ENCODE peak calls at places on chromosomes 1 and 21, in eight cellular contexts. U, D, R, E, L, P, N and A are unnamed samples.

GRCh38 chr1:189563784-189564183 is 913.9 kb downstream of the BRINP3 start:
- DNase-seq in U (no peak), N (no peak), R (no peak), D (no peak), L (no peak), E (no peak), P (no peak), A (no peak)

GRCh38 chr1:112704908-112705627 is 1.9 kb downstream of the RHOC start:
- DNase-seq in D (peak; percentile 86), L (peak; percentile 99), E (peak; percentile 36), R (peak; percentile 90), N (no peak), P (peak; percentile 99), U (peak; percentile 100), A (peak; percentile 84)

GRCh38 chr1:182134257-182134656 is 72.7 kb upstream of the ZNF648 start:
- DNase-seq in R (no peak), E (no peak), N (no peak), P (no peak), L (no peak), D (no peak), U (no peak), A (no peak)

GRCh38 chr1:17671741-17672140 is 83.4 kb upstream of the ACTL8 start:
- DNase-seq in D (no peak), N (no peak), L (no peak), P (no peak), R (no peak), E (no peak), U (peak; percentile 29), A (no peak)

GRCh38 chr1:6660415-6661049 is 35.9 kb downstream of the THAP3 start:
- DNase-seq in N (no peak), L (no peak), E (no peak), U (peak; percentile 63), D (no peak), P (no peak), R (no peak), A (no peak)

GRCh38 chr1:179976970-179977651 is 22.5 kb downstream of the CEP350 start:
- DNase-seq in P (no peak), N (no peak), D (no peak), U (no peak), L (no peak), E (no peak), R (no peak), A (no peak)

GRCh38 chr1:26537951-26538352 is 8.4 kb downstream of the RPS6KA1 start:
- DNase-seq in N (no peak), E (peak; percentile 41), R (no peak), U (peak; percentile 76), P (peak; percentile 85), D (no peak), L (peak; percentile 61), A (peak; percentile 39)

GRCh38 chr1:205065666-205066065 is 18.6 kb downstream of the TMEM81 start:
- DNase-seq in R (no peak), P (no peak), D (no peak), N (no peak), E (no peak), U (no peak), L (no peak), A (no peak)

GRCh38 chr1:88646852-88647645 is 37.0 kb upstream of the PKN2 start:
- DNase-seq in R (no peak), E (no peak), U (no peak), N (no peak), P (peak; percentile 81), D (no peak), L (peak; percentile 2), A (peak; percentile 43)

GRCh38 chr1:35451125-35451528 is 106.1 kb downstream of the KIAA0319L start:
- DNase-seq in U (peak; percentile 66), E (peak; percentile 34), N (peak; percentile 61), R (peak; percentile 92), P (peak; percentile 82), D (peak; percentile 74), L (peak; percentile 92), A (peak; percentile 55)

GRCh38 chr1:157198619-157199420 is 60.6 kb upstream of the ETV3 start:
- DNase-seq in U (peak; percentile 12), E (no peak), P (no peak), L (no peak), R (no peak), D (no peak), N (no peak), A (no peak)

GRCh38 chr1:44689447-44689765 is 14.9 kb downstream of the ARMH1 start:
- DNase-seq in N (no peak), E (no peak), P (no peak), R (no peak), L (no peak), U (no peak), D (no peak), A (no peak)

GRCh38 chr21:34574581-34574980 is 40.3 kb downstream of the RCAN1 start:
- DNase-seq in D (no peak), N (no peak), R (no peak), P (no peak), E (no peak), L (no peak), U (no peak), A (no peak)

GRCh38 chr1:79885101-79885500 is 878.6 kb upstream of the ADGRL4 start:
- DNase-seq in P (no peak), D (no peak), E (no peak), R (no peak), N (no peak), U (no peak), L (no peak), A (no peak)

GRCh38 chr1:61448934-61449368 is 276.0 kb downstream of the TM2D1 start:
- DNase-seq in U (no peak), D (no peak), P (no peak), E (no peak), L (peak; percentile 70), R (peak; percentile 87), N (no peak), A (no peak)

GRCh38 chr21:16455978-16456377 is 726.2 kb downstream of the USP25 start:
- DNase-seq in R (no peak), D (no peak), P (no peak), U (no peak), N (no peak), L (no peak), E (no peak), A (no peak)

GRCh38 chr1:156379420-156380165 is 10.6 kb downstream of the RHBG start:
- DNase-seq in D (no peak), L (peak; percentile 32), U (no peak), N (no peak), E (no peak), P (no peak), R (no peak), A (no peak)

GRCh38 chr1:20211511-20211931 is 25.2 kb upstream of the PLA2G2C start:
- DNase-seq in E (no peak), R (no peak), U (peak; percentile 84), D (peak; percentile 20), L (peak; percentile 51), N (no peak), P (no peak), A (no peak)

GRCh38 chr1:3899776-3900149 is 309 bp downstream of the C1orf174 start:
- DNase-seq in R (no peak), D (no peak), P (peak; percentile 32), E (no peak), N (peak; percentile 20), U (no peak), L (no peak), A (no peak)

GRCh38 chr1:57165546-57165945 is 199.7 kb upstream of the C8B start:
- DNase-seq in P (no peak), R (no peak), E (no peak), N (no peak), D (no peak), L (peak; percentile 13), U (peak; percentile 25), A (no peak)

GRCh38 chr1:44696789-44697188 is 22.3 kb downstream of the ARMH1 start:
- DNase-seq in L (no peak), R (no peak), P (peak; percentile 29), N (no peak), E (no peak), D (no peak), U (no peak), A (no peak)

GRCh38 chr1:245888809-245889208 is 618.3 kb downstream of the SMYD3 start:
- DNase-seq in E (no peak), U (peak; percentile 5), D (no peak), R (no peak), P (peak; percentile 45), N (no peak), L (peak; percentile 75), A (peak; percentile 52)